ENCODE peak calls at places on chromosomes 4 and X, in seven cellular contexts. H is fibroblast of lung, O is pancreas, V is epithelial cell of esophagus, P is left lung, Z is choroid plexus epithelial cell, S is cardiac fibroblast. A is an unnamed sample.

GRCh38 chr4:77818667-77819408 is at the start of gene CNOT6L:
- DNase-seq in O (peak), H (peak), Z (peak), P (peak), S (peak), V (peak), A (peak)

GRCh38 chr4:102449751-102450352 is 51.3 kb upstream of the NFKB1 start:
- DNase-seq in V (peak), P (no peak), S (peak), H (peak), O (peak), Z (peak), A (peak)

GRCh38 chrX:120561634-120562568 is 1.1 kb upstream of the CUL4B start:
- DNase-seq in V (no peak), P (no peak), S (no peak), O (no peak), Z (no peak), H (no peak), A (no peak)

GRCh38 chrX:39476596-39476995 is 621.2 kb downstream of the BCOR start:
- DNase-seq in Z (no peak), H (no peak), O (no peak), V (no peak), S (no peak), P (no peak), A (no peak)

GRCh38 chr4:10571896-10572295 is 112.7 kb downstream of the CLNK start:
- DNase-seq in Z (peak), S (no peak), P (no peak), V (peak), H (no peak), O (no peak), A (no peak)

GRCh38 chr4:26959654-26960047 is 99.0 kb downstream of the STIM2 start:
- DNase-seq in Z (no peak), H (no peak), O (no peak), V (no peak), S (no peak), P (no peak), A (no peak)

GRCh38 chr4:107801766-107802211 is 22.9 kb upstream of the SGMS2 start:
- DNase-seq in V (peak), Z (no peak), P (no peak), H (peak), O (no peak), S (peak), A (no peak)

GRCh38 chr4:72631296-72631695 is 62.3 kb upstream of the ADAMTS3 start:
- DNase-seq in H (peak), V (peak), S (peak), P (no peak), O (no peak), Z (peak), A (peak)

GRCh38 chr4:77185681-77186080 is 28.7 kb downstream of the CCNG2 start:
- DNase-seq in V (no peak), Z (no peak), S (no peak), P (no peak), H (no peak), O (no peak), A (no peak)

GRCh38 chr4:56658410-56659003 is 22.6 kb downstream of the HOPX start:
- DNase-seq in S (no peak), V (peak), O (no peak), P (no peak), Z (peak), H (no peak), A (peak)

GRCh38 chr4:48139688-48140087 is 5.6 kb upstream of the TXK start:
- DNase-seq in V (no peak), P (no peak), O (no peak), H (peak), Z (no peak), S (no peak), A (peak)

GRCh38 chrX:101442095-101442494 is 34.1 kb downstream of the HNRNPH2 start:
- DNase-seq in Z (peak), V (no peak), S (no peak), P (no peak), H (peak), O (no peak), A (peak)

GRCh38 chr4:65383589-65384305 is 286.5 kb downstream of the EPHA5 start:
- DNase-seq in P (no peak), H (peak), Z (peak), S (peak), V (peak), O (no peak), A (peak)

GRCh38 chrX:22073928-22074327 is 41.8 kb downstream of the PHEX start:
- DNase-seq in Z (no peak), P (no peak), V (peak), O (no peak), S (no peak), H (no peak), A (no peak)

GRCh38 chr4:126465341-126465740 is 1150.6 kb downstream of the FAT4 start:
- DNase-seq in S (no peak), O (no peak), H (peak), Z (peak), P (no peak), V (peak), A (peak)

GRCh38 chrX:112513154-112513553 is 166.6 kb downstream of the LHFPL1 start:
- DNase-seq in O (no peak), V (peak), Z (peak), H (no peak), S (no peak), P (no peak), A (peak)

GRCh38 chr4:99058228-99058627 is 30.4 kb downstream of the ADH5 start:
- DNase-seq in O (no peak), Z (no peak), S (no peak), V (no peak), P (no peak), H (no peak), A (no peak)

GRCh38 chr4:10105920-10106319 is 10.7 kb downstream of the WDR1 start:
- DNase-seq in S (no peak), P (no peak), V (no peak), O (no peak), Z (no peak), H (no peak), A (no peak)

GRCh38 chrX:55710701-55711100 is 6.8 kb upstream of the RRAGB start:
- DNase-seq in S (peak), P (no peak), Z (peak), V (peak), O (no peak), H (peak), A (peak)

GRCh38 chr4:36269116-36269515 is 12.3 kb upstream of the DTHD1 start:
- DNase-seq in Z (no peak), S (peak), V (no peak), P (no peak), O (no peak), H (no peak), A (peak)

GRCh38 chr4:41339812-41340809 is 83.4 kb downstream of the UCHL1 start:
- DNase-seq in P (no peak), O (no peak), S (no peak), V (no peak), Z (peak), H (peak), A (peak)

GRCh38 chr4:83731609-83732008 is 195.7 kb downstream of the GPAT3 start:
- DNase-seq in O (no peak), H (no peak), P (no peak), Z (peak), V (peak), S (peak), A (no peak)

GRCh38 chr4:138558886-138559285 is 316.7 kb upstream of the SLC7A11 start:
- DNase-seq in P (no peak), Z (no peak), V (no peak), S (no peak), O (no peak), H (no peak), A (no peak)
- H3K4me3 ChIP-seq in P (no peak), Z (no peak), V (no peak), S (no peak), O (no peak), H (no peak), A (no peak)

DNA sequence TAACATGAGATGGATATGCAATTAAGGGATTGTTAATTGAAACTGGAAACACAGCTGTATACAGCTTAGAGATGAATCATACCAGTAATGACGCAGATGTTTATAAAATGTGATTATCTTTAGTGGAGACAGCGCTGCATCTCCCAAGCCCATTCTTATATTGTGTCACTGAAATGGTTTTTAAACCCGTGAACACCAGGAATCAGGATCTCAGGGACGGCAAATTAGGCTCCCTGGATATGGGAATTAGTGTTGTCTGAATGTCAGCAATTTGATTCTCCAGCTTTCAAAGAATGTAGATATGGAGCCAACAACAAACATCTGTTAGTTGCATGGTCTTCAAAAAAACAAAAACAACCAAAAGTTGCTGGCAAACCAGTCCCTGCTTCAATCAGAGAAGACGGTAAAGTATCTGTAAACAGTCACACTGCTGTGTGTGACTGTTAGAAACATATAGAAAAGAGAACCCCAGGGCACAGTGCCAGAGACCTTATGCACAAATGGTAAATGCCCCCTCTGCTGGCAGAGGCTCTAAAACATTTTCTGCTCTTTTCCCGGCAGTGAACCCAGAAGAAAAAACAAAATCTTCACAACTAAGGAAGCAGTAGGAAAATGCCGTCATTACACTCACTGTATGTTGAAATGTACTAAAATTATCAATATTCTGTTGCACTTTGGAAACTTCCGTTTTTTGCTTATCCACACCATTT is 351.9 kb upstream of the FTHL17 start:
- DNase-seq in V (peak), Z (peak), O (no peak), H (peak), S (peak), P (no peak), A (peak)
- TF ChIP-seq CTCF in V (peak), Z (peak), O (no peak), H (peak), S (peak), P (no peak), A (peak)

GRCh38 chr4:95537967-95538485 is 10.7 kb downstream of the UNC5C start:
- DNase-seq in V (no peak), H (no peak), S (peak), O (no peak), Z (no peak), P (no peak), A (no peak)

GRCh38 chr4:95539056-95539455 is 9.7 kb downstream of the UNC5C start:
- DNase-seq in O (no peak), S (peak), H (no peak), Z (no peak), P (no peak), V (no peak), A (no peak)

GRCh38 chr4:95537181-95537580 is 11.6 kb downstream of the UNC5C start:
- DNase-seq in O (no peak), S (peak), H (no peak), Z (no peak), P (no peak), V (no peak), A (no peak)

GRCh38 chr4:95535180-95535579 is 13.6 kb downstream of the UNC5C start:
- DNase-seq in H (no peak), P (no peak), O (no peak), Z (no peak), S (no peak), V (no peak), A (no peak)

DNA sequence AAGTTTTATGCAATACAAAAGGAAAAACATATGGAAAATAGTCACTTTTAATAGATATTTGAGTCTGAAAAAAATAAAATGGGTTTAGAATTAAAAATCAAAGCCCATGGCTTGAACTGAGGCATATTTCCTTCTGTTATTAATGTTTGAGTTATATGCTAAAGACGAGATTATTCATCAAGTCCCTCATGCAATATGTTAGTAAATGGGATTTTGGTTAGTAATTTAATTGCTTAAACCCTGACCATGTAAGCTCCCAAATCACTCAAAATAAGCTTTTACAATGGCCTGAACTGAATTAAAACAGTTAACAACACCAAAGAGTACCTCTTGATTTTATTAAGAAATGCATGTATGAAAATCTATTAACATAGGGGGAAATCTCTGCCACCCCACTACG is 12.1 kb downstream of the UNC5C start:
- DNase-seq in H (no peak), S (peak), O (no peak), P (no peak), V (no peak), Z (no peak), A (no peak)
- H3K4me3 ChIP-seq in H (peak), S (no peak), O (no peak), P (no peak), V (no peak), Z (no peak), A (no peak)

DNA sequence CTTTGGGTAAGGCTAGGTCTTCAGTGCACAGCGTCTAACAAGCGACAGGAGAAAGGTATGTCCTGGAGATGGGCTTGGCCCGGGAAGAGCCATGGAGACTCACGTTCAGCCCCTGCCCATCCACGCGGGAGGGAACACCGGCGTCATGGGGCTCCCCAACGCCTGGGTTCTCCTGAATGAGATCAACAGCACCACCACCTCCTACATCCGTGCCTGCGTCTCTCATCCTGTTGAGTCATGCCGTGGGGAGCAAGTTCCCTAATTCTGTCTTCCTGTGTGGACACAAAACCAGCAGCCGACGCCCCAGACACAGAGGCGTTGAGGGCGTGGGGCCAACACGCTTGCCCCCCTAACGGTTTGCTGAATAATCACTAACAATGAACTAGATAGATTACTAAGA is 20.1 kb upstream of the IL3RA start:
- DNase-seq in O (peak), S (no peak), H (no peak), Z (no peak), V (no peak), P (peak), A (no peak)
- TF ChIP-seq CTCF in O (no peak), S (no peak), H (no peak), Z (no peak), V (no peak), P (no peak), A (no peak)

GRCh38 chr4:46388860-46389259 is 1.1 kb downstream of the GABRA2 start:
- DNase-seq in O (no peak), H (no peak), S (no peak), P (no peak), V (no peak), Z (peak), A (no peak)
- H3K4me3 ChIP-seq in O (no peak), H (peak), S (no peak), P (no peak), V (no peak), Z (peak), A (peak)

DNA sequence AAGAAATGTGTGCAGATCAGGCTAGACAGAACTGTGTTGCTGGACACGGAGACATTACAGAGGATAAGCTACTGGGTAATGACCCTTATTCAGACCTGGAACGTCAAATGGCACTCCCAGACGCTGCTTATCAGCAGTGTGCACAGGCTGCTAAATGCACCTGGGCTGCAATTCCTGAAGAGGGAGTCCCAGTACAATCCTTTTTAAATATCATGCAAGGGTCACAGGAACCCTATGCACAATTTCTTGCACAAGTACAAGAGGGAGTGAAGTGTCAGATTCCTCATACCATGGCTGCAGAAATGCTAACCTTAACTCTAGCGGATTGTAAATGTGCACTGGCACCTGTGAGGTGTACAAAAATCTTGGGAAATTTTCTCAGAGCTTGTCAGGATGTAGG is 16.9 kb downstream of the SPIN2B start:
- DNase-seq in P (no peak), S (no peak), O (no peak), H (no peak), V (no peak), Z (no peak), A (no peak)
- TF ChIP-seq CTCF in P (no peak), S (no peak), O (no peak), H (no peak), V (no peak), Z (no peak), A (no peak)

DNA sequence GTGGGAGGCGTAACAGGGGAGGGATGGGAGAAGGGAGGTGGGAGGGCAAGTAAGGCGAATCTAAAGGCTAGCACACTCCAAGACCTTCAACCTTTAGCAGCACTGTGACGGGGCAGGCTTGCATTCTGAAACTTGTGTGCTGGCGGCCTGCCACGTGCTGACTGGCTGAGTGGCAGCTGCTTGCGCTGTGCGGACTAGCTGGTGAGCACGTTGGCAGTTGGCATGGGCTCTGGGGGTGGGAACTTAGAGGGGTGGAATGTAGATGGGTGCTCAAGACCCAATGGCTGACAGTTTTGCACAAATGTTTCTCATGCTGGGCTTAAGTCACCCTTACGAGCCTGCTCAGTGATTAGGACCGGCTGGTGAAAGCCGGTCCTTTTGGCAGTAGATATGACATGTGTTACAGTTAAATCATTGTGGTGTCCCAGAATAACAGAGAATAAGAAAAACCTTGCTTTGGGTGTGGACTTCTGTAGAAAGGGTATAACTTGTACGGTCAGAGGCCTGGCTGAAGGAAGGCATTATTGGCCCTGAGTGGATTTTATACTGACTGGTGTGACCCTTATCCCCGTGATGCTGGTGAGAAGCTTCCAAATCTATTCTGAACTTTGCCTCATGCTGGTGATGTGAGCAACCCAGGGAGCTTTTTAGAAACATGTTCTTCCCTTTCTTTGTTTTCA is 107.6 kb upstream of the SLC4A4 start:
- DNase-seq in S (peak), Z (no peak), O (peak), H (peak), V (peak), P (peak), A (peak)
- H3K4me3 ChIP-seq in S (no peak), Z (no peak), O (no peak), H (peak), V (no peak), P (no peak), A (no peak)

GRCh38 chrX:140697618-140698017 is 11.9 kb upstream of the LINC00632 start:
- DNase-seq in S (no peak), Z (no peak), O (no peak), V (no peak), P (no peak), H (no peak), A (no peak)
- TF ChIP-seq CTCF in S (no peak), Z (no peak), O (no peak), V (no peak), P (no peak), H (no peak), A (no peak)

DNA sequence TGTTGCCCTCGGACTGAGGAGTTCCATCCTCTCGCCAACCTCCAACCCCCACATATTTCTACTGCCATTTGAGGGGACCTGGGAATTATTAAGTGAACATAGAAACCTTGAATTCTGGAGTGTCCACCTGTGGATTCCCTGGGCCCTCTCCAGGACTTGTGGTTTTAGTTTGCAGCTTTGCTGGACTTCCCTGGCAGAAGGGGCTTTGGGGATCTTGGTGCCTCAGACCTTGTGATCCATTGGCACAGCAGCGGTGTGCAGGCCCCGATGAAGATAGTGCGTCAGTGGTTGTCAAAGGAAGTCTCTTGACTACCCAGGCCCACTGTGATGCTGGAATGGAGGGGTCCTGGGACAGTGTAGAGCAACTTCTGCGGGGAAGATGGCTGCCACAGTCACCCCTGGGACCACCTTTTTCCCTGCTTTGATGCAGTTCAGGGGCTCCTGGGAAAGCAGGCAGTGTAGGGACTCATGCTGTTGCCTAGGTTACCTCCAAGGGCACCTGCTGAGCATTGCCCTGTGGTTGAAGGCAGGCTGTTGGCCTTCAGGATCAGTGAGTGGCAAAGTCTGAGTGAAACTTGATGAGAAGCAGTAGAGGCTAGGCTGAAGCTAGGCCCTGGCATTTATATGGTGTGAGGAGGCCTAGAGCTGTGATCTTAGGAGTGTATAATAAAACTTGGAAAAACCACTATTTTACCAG is 2.1 kb downstream of the SLC16A2 start:
- DNase-seq in Z (no peak), P (no peak), V (no peak), O (peak), H (no peak), S (no peak), A (no peak)
- H3K4me3 ChIP-seq in Z (peak), P (no peak), V (no peak), O (no peak), H (no peak), S (peak), A (no peak)